ENCODE peak calls at places on chromosomes 12 and 14, in ten cellular contexts. T is mesothelial cell of epicardium, F is cardiac fibroblast, L is glutamatergic neuron, O is stomach, G is Peyer's patch, D is astrocyte of the cerebellum, J is dorsolateral prefrontal cortex, V is coronary artery, C is fibroblast of mammary gland. P is an unnamed sample.

GRCh38 chr12:3123729-3124128 is 46.5 kb downstream of the TSPAN9 start:
- DNase-seq in T (no peak), F (peak), L (no peak), O (no peak), G (no peak), D (no peak), J (no peak), V (no peak), C (peak), P (no peak)

GRCh38 chr12:56377310-56377988 is 14.8 kb upstream of the APOF start:
- DNase-seq in T (no peak), F (no peak), L (no peak), O (no peak), G (no peak), D (no peak), J (no peak), V (no peak), C (peak), P (no peak)

GRCh38 chr12:70590549-70591226 is 46.5 kb downstream of the PTPRB start:
- DNase-seq in T (no peak), F (no peak), L (no peak), O (no peak), G (no peak), D (no peak), J (no peak), V (no peak), C (no peak), P (no peak)

GRCh38 chr14:105180598-105181528 is at the start of gene NUDT14:
- DNase-seq in T (peak), F (peak), L (peak), O (peak), G (peak), D (no peak), J (peak), V (no peak), C (no peak), P (peak)

GRCh38 chr14:34997762-34998161 is 15.0 kb downstream of the SRP54 start:
- DNase-seq in T (no peak), F (peak), L (no peak), O (no peak), G (no peak), D (peak), J (no peak), V (no peak), C (no peak), P (no peak)

GRCh38 chr14:100580316-100581227 is 6.6 kb downstream of the BEGAIN start:
- DNase-seq in T (no peak), F (no peak), L (peak), O (no peak), G (peak), D (no peak), J (no peak), V (no peak), C (no peak), P (no peak)

GRCh38 chr12:131346578-131347344 is 364.1 kb upstream of the SFSWAP start:
- DNase-seq in T (no peak), F (no peak), L (no peak), O (no peak), G (no peak), D (no peak), J (no peak), V (peak), C (no peak), P (peak)

GRCh38 chr12:100823988-100824387 is 29.4 kb downstream of the ANO4 start:
- DNase-seq in T (no peak), F (peak), L (no peak), O (no peak), G (no peak), D (no peak), J (no peak), V (no peak), C (peak), P (no peak)

GRCh38 chr14:82642425-82642824 is 1108.8 kb upstream of the SEL1L start:
- DNase-seq in T (peak), F (peak), L (peak), O (no peak), G (no peak), D (no peak), J (no peak), V (no peak), C (peak), P (peak)

GRCh38 chr12:124684496-124684895 is 117.1 kb upstream of the NCOR2 start:
- DNase-seq in T (no peak), F (peak), L (no peak), O (no peak), G (no peak), D (no peak), J (no peak), V (no peak), C (no peak), P (no peak)

GRCh38 chr12:94516985-94517384 is 57.3 kb upstream of the CEP83 start:
- DNase-seq in T (no peak), F (peak), L (no peak), O (no peak), G (no peak), D (no peak), J (no peak), V (no peak), C (no peak), P (no peak)

GRCh38 chr12:119613319-119613936 is 19.9 kb downstream of the TMEM233 start:
- DNase-seq in T (no peak), F (no peak), L (no peak), O (peak), G (no peak), D (no peak), J (no peak), V (no peak), C (peak), P (peak)

GRCh38 chr14:69755784-69756183 is 11.2 kb upstream of the SRSF5 start:
- DNase-seq in T (no peak), F (no peak), L (no peak), O (no peak), G (no peak), D (no peak), J (no peak), V (no peak), C (no peak), P (no peak)

GRCh38 chr14:69760810-69761209 is 6.1 kb upstream of the SRSF5 start:
- DNase-seq in T (no peak), F (peak), L (no peak), O (no peak), G (no peak), D (no peak), J (no peak), V (no peak), C (no peak), P (no peak)

GRCh38 chr14:69752773-69753172 is 14.2 kb upstream of the SRSF5 start:
- DNase-seq in T (no peak), F (no peak), L (no peak), O (no peak), G (no peak), D (no peak), J (no peak), V (no peak), C (no peak), P (no peak)

GRCh38 chr14:69755299-69755698 is 11.6 kb upstream of the SRSF5 start:
- DNase-seq in T (no peak), F (no peak), L (no peak), O (no peak), G (no peak), D (no peak), J (no peak), V (no peak), C (no peak), P (no peak)

GRCh38 chr14:69756298-69756697 is 10.6 kb upstream of the SRSF5 start:
- DNase-seq in T (no peak), F (no peak), L (no peak), O (no peak), G (no peak), D (no peak), J (no peak), V (no peak), C (no peak), P (no peak)
- TF ChIP-seq CTCF in T (no peak), F (no peak), L (no peak), O (no peak), G (no peak), D (no peak), J (no peak), V (no peak), C (no peak), P (no peak)

DNA sequence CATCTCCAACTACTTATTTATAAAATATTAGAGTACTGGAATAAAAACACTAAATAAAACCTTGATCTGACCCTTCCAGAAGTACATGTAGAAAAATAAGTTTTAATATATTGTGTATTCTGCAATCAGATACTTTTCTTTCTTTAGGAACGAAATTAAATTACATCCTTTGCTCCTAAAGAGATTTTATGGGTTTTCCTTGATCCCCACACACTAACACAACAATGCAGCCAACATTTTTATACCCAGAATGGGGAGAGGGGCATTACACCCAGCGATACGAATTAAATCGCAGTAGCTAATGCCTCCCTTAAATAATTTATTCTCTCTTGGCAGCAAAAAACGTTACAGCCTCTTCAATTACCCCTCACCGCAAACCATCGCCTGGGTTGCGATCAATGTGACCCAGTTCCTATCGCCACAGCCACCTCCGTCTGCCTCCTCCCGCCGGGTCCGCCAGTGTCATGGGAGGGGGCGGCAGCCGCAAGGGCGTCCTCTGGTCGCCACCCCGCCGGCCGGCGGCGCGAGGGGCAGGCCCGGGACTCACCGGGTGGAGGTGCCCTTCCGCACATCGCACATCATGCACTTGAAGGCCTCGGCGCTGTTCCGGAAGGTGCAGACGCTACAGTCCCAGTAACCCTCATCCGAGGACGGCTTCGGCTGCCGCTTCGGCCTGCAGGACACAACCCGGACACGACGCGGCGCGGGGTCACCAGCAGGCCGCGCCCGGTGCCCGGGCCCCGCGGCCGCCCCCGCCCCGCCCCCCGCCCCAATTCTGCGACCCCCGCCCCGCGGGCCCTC is 796 bp downstream of the YAF2 start:
- DNase-seq in T (peak), F (peak), L (peak), O (peak), G (peak), D (peak), J (peak), V (peak), C (peak), P (peak)
- TF ChIP-seq CTCF in T (no peak), F (peak), L (no peak), O (no peak), G (no peak), D (peak), J (no peak), V (no peak), C (no peak), P (peak)

DNA sequence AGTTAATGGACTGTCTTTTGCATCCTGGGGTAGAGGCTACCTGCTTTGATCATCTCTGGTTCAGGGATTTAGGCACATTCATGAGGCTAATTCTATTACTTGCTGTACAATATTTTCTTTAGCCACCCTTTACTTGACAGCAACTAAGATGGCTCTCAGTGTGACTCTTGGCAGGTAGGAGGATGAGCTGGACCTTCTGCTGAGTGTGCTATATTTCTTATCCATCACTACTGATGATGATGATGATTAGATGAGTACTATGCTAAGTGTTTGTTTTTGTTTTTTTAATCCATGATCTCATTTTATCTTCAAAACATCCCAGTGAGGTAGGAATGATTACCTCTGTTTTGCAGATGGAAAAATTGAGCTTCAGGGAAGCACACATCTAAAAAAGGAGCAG is 152.8 kb upstream of the WSCD2 start:
- DNase-seq in T (no peak), F (no peak), L (no peak), O (no peak), G (no peak), D (no peak), J (no peak), V (no peak), C (no peak), P (no peak)
- TF ChIP-seq CTCF in T (no peak), F (no peak), L (no peak), O (no peak), G (no peak), D (no peak), J (no peak), V (no peak), C (no peak), P (no peak)

DNA sequence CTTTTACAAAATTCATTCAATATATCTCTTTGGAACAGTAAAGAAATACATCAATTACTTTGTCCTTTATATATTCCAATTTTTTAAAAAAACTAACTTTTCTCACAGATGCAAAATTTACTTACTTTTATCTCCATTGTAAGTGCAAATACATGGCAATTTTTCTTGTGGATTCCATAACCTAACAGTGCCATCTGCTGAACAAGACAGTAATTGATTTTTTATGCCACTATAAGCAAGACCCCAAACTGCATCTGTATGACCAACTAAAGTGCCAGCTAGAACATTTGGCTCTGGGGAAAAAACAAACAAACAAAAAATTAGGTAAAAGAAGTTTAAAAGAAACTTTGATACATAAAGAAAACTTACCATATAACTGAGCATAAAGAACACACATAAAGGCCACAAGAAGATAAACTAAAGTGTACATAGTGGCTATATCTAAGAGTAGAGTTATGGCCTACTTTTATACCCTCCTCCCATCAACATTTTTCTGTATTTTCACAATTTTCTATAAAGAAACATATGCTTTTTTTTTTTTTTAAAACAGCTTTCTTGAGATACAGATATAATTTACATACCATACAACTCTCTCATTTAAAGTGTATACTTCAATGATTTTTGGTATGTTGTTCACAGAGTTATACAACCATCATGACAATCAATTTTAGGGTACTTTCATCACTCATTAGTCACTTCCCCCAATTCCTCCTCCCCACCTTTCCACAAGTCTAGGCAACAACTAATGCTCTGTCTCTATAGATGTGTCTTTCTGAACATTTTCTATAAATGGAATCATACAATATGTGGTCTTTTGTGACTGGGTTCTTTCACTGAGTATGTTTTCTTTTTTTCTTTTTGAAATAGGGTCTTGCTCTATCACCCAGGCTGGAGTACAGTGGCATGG is 32.6 kb downstream of the COCH start:
- DNase-seq in T (no peak), F (peak), L (no peak), O (no peak), G (no peak), D (no peak), J (no peak), V (no peak), C (peak), P (no peak)
- TF ChIP-seq CTCF in T (no peak), F (peak), L (no peak), O (no peak), G (no peak), D (peak), J (peak), V (no peak), C (peak), P (peak)

DNA sequence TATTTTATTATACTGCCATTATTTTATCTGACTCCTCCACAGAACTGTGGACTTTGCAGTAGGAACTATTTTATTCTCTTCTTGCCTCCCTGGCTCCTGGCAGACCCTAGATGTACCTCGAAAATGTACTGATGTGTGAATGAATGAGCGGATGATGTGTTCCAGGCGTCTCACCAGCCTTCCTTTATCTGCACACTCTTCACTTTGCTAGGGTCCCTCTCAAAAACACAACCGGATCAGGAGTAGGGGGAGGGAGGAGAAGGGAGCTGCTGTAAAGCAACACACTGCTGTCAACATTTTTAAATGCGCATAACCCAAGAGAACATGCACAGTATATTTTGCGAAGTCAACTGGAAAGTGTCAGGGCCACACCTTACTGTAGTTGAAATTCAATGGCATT is 36.2 kb downstream of the SRGAP1 start:
- DNase-seq in T (no peak), F (no peak), L (no peak), O (no peak), G (no peak), D (no peak), J (no peak), V (no peak), C (no peak), P (no peak)
- TF ChIP-seq CTCF in T (no peak), F (no peak), L (no peak), O (no peak), G (no peak), D (no peak), J (no peak), V (no peak), C (no peak), P (no peak)

GRCh38 chr14:50310445-50310844 is 1.6 kb downstream of the L2HGDH start:
- DNase-seq in T (no peak), F (no peak), L (no peak), O (no peak), G (no peak), D (no peak), J (no peak), V (no peak), C (no peak), P (no peak)

GRCh38 chr14:50312734-50313054 is 570 bp downstream of the DMAC2L start:
- DNase-seq in T (no peak), F (no peak), L (no peak), O (no peak), G (no peak), D (no peak), J (no peak), V (no peak), C (peak), P (no peak)

GRCh38 chr14:50311974-50312733 is at the start of the genes DMAC2L and L2HGDH:
- DNase-seq in T (peak), F (peak), L (peak), O (peak), G (peak), D (peak), J (peak), V (peak), C (peak), P (peak)

GRCh38 chr14:50308363-50308762 is 3.7 kb downstream of the L2HGDH start:
- DNase-seq in T (no peak), F (no peak), L (no peak), O (no peak), G (no peak), D (no peak), J (no peak), V (no peak), C (no peak), P (no peak)

DNA sequence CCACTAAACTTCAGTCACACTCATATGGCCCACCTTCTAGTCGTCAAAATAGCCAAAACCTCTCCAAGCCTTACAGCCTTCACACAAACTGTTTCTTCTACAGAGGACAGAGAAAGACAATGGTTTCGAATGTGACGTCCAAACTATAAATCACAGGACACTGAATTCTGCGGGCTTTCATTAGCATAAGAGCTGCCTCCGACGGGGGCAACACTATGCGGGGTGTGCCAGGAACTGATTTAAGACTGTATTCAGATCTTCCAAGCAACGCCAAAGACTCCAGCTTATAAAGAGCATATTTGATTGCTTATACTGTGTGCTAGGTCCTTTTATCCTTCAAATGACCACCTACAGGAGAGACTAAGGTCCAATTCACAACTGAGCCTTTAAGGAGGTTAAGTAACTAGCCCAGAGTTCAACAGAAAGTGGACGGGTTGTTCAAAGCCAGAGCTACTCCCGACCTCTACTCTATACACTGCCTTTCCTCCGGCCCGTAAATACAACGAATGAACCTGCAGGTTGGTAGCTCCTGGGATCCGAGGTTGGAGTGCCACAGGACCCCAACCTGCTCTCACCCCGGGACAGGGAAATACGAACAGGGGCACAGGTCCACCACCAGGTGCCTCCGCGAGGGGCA is 574 bp downstream of the L2HGDH start:
- DNase-seq in T (no peak), F (peak), L (no peak), O (no peak), G (no peak), D (no peak), J (no peak), V (no peak), C (no peak), P (no peak)
- TF ChIP-seq CTCF in T (peak), F (peak), L (no peak), O (no peak), G (no peak), D (peak), J (no peak), V (no peak), C (peak), P (peak)

GRCh38 chr14:90785876-90786450 is 30.3 kb downstream of the TTC7B start:
- DNase-seq in T (no peak), F (no peak), L (no peak), O (no peak), G (no peak), D (no peak), J (no peak), V (peak), C (no peak), P (no peak)

GRCh38 chr14:90788031-90788430 is 28.2 kb downstream of the TTC7B start:
- DNase-seq in T (no peak), F (no peak), L (no peak), O (no peak), G (no peak), D (no peak), J (peak), V (peak), C (no peak), P (no peak)

GRCh38 chr14:90784621-90785270 is 31.5 kb downstream of the TTC7B start:
- DNase-seq in T (no peak), F (no peak), L (no peak), O (no peak), G (no peak), D (no peak), J (no peak), V (peak), C (no peak), P (no peak)

GRCh38 chr14:90783344-90783743 is 32.9 kb downstream of the TTC7B start:
- DNase-seq in T (no peak), F (no peak), L (no peak), O (no peak), G (no peak), D (no peak), J (no peak), V (no peak), C (no peak), P (no peak)

GRCh38 chr14:90785474-90785873 is 30.8 kb downstream of the TTC7B start:
- DNase-seq in T (no peak), F (peak), L (no peak), O (peak), G (no peak), D (no peak), J (peak), V (peak), C (no peak), P (no peak)
- TF ChIP-seq CTCF in T (no peak), F (peak), L (no peak), O (no peak), G (no peak), D (peak), J (no peak), V (no peak), C (no peak), P (peak)